ENCODE peak calls at places on chromosomes 2 and 18, in seven cellular contexts. A, F, R, T, Z, S and Q are unnamed samples.

GRCh38 chr2:159775006-159775405 is 23.0 kb downstream of the CD302 start:
- DNase-seq in A (peak; percentile 19), F (no peak), R (no peak), T (peak; percentile 26), Z (no peak), S (no peak), Q (no peak)

GRCh38 chr2:134250840-134251461 is 2.9 kb upstream of the MGAT5 start:
- DNase-seq in A (no peak), F (no peak), R (no peak), T (no peak), Z (no peak), S (peak; percentile 31), Q (peak; percentile 33)

GRCh38 chr2:240400319-240401161 is 34.9 kb upstream of the GPC1 start:
- DNase-seq in A (no peak), F (no peak), R (no peak), T (no peak), Z (no peak), S (no peak), Q (no peak)

GRCh38 chr2:62654423-62654791 is 51.1 kb upstream of the EHBP1 start:
- DNase-seq in A (no peak), F (no peak), R (peak; percentile 61), T (no peak), Z (no peak), S (no peak), Q (no peak)

GRCh38 chr18:21803495-21803894 is 62.9 kb downstream of the MIB1 start:
- DNase-seq in A (peak; percentile 25), F (no peak), R (no peak), T (peak; percentile 74), Z (no peak), S (peak; percentile 75), Q (peak; percentile 21)

GRCh38 chr2:71939588-71940535 is 207.8 kb downstream of the CYP26B1 start:
- DNase-seq in A (no peak), F (no peak), R (no peak), T (no peak), Z (no peak), S (peak; percentile 54), Q (no peak)

GRCh38 chr18:59264651-59265245 is 8.5 kb downstream of the RAX start:
- DNase-seq in A (no peak), F (no peak), R (no peak), T (no peak), Z (no peak), S (no peak), Q (no peak)

GRCh38 chr2:18319987-18320386 is 240.5 kb downstream of the RDH14 start:
- DNase-seq in A (peak; percentile 47), F (no peak), R (no peak), T (no peak), Z (no peak), S (no peak), Q (no peak)

GRCh38 chr2:10223932-10224720 is 78.6 kb upstream of the HPCAL1 start:
- DNase-seq in A (no peak), F (no peak), R (no peak), T (no peak), Z (no peak), S (no peak), Q (no peak)

GRCh38 chr2:168804214-168804613 is 1.8 kb downstream of the NOSTRIN start:
- DNase-seq in A (no peak), F (no peak), R (no peak), T (no peak), Z (no peak), S (no peak), Q (no peak)

GRCh38 chr2:187499941-187500532 is 52.0 kb upstream of the CALCRL start:
- DNase-seq in A (peak; percentile 66), F (no peak), R (peak; percentile 62), T (peak; percentile 77), Z (peak; percentile 10), S (peak; percentile 54), Q (peak; percentile 66)

GRCh38 chr2:57181315-57182038 is 865.1 kb upstream of the VRK2 start:
- DNase-seq in A (peak; percentile 1), F (no peak), R (no peak), T (no peak), Z (no peak), S (no peak), Q (no peak)

GRCh38 chr2:191555092-191555742 is 122.7 kb upstream of the NABP1 start:
- DNase-seq in A (peak; percentile 74), F (peak; percentile 49), R (peak; percentile 72), T (peak; percentile 93), Z (peak; percentile 55), S (peak; percentile 80), Q (peak; percentile 81)

GRCh38 chr18:8005870-8006269 is 438.8 kb downstream of the PTPRM start:
- DNase-seq in A (no peak), F (no peak), R (no peak), T (no peak), Z (no peak), S (no peak), Q (no peak)

GRCh38 chr2:197307933-197308521 is 2.6 kb downstream of the ANKRD44 start:
- DNase-seq in A (no peak), F (no peak), R (no peak), T (peak; percentile 89), Z (no peak), S (peak; percentile 46), Q (no peak)

GRCh38 chr2:43174368-43175186 is 51.8 kb downstream of the ZFP36L2 start:
- DNase-seq in A (no peak), F (peak; percentile 69), R (no peak), T (no peak), Z (peak; percentile 83), S (peak; percentile 82), Q (peak; percentile 93)